ENCODE peak calls at places on chromosomes 13 and 19, in ten cellular contexts. E is effector memory CD8-positive, alpha-beta T cell; J is aorta; F is amygdala; H is H54; G is T-helper 1 cell; S is left ventricle myocardium inferior; Y is pancreas; N is HuH-7.5; M is EL. A is an unnamed sample.

GRCh38 chr13:20877902-20878301 is 24.6 kb downstream of the XPO4 start:
- DNase-seq in E (no peak), J (no peak), F (no peak), H (no peak), G (no peak), S (no peak), Y (no peak), N (no peak), M (no peak), A (no peak)

GRCh38 chr13:77749481-77749880 is 52.0 kb downstream of the SLAIN1 start:
- DNase-seq in E (no peak), J (no peak), F (no peak), H (no peak), G (no peak), S (no peak), Y (no peak), N (no peak), M (no peak), A (no peak)

GRCh38 chr13:110867380-110867779 is 47.5 kb downstream of the ANKRD10 start:
- DNase-seq in E (no peak), J (no peak), F (no peak), H (no peak), G (no peak), S (no peak), Y (no peak), N (no peak), M (no peak), A (no peak)

GRCh38 chr13:108645376-108645775 is 16.0 kb downstream of the MYO16 start:
- DNase-seq in E (no peak), J (no peak), F (no peak), H (no peak), G (no peak), S (no peak), Y (no peak), N (no peak), M (no peak), A (no peak)

GRCh38 chr19:29247912-29248311 is 35.0 kb upstream of the UQCRFS1 start:
- DNase-seq in E (no peak), J (no peak), F (no peak), H (no peak), G (no peak), S (no peak), Y (no peak), N (no peak), M (no peak), A (no peak)

GRCh38 chr19:32233091-32233490 is 112.3 kb upstream of the ZNF507 start:
- DNase-seq in E (no peak), J (no peak), F (no peak), H (no peak), G (no peak), S (no peak), Y (no peak), N (no peak), M (no peak), A (no peak)

GRCh38 chr13:52938065-52938464 is 89.6 kb upstream of the PCDH8 start:
- DNase-seq in E (no peak), J (no peak), F (no peak), H (no peak), G (no peak), S (no peak), Y (no peak), N (no peak), M (no peak), A (no peak)

GRCh38 chr19:34145741-34146202 is 26.5 kb upstream of the LSM14A start:
- DNase-seq in E (peak), J (no peak), F (peak), H (peak), G (peak), S (no peak), Y (no peak), N (peak), M (peak), A (peak)

GRCh38 chr13:50299546-50300249 is 284.5 kb downstream of the KCNRG start:
- DNase-seq in E (no peak), J (no peak), F (no peak), H (no peak), G (no peak), S (no peak), Y (no peak), N (no peak), M (peak), A (no peak)

GRCh38 chr19:10052602-10053360 is 33.3 kb upstream of the SHFL start:
- DNase-seq in E (no peak), J (no peak), F (no peak), H (no peak), G (no peak), S (no peak), Y (peak), N (no peak), M (no peak), A (no peak)

GRCh38 chr13:70893832-70894231 is 785.6 kb upstream of the KLHL1 start:
- DNase-seq in E (no peak), J (no peak), F (no peak), H (no peak), G (no peak), S (no peak), Y (no peak), N (no peak), M (no peak), A (no peak)

GRCh38 chr19:9793051-9793591 is 24.6 kb upstream of the ZNF846 start:
- DNase-seq in E (no peak), J (peak), F (no peak), H (no peak), G (peak), S (peak), Y (no peak), N (no peak), M (peak), A (no peak)

GRCh38 chr19:1235625-1236538 is 1.9 kb downstream of the CBARP start:
- DNase-seq in E (no peak), J (no peak), F (no peak), H (peak), G (no peak), S (no peak), Y (no peak), N (no peak), M (peak), A (no peak)

GRCh38 chr19:18762125-18763023 is 28.7 kb downstream of the COMP start:
- DNase-seq in E (no peak), J (no peak), F (peak), H (no peak), G (no peak), S (peak), Y (peak), N (no peak), M (no peak), A (peak)

GRCh38 chr19:1130801-1131717 is 27.3 kb downstream of the GPX4 start:
- DNase-seq in E (no peak), J (no peak), F (no peak), H (no peak), G (peak), S (no peak), Y (no peak), N (no peak), M (peak), A (peak)

GRCh38 chr13:76887070-76887563 is 912 bp upstream of the KCTD12 start:
- DNase-seq in E (no peak), J (no peak), F (no peak), H (no peak), G (no peak), S (peak), Y (no peak), N (no peak), M (no peak), A (peak)

GRCh38 chr19:56404705-56405056 is 549 bp downstream of the ZNF583 start:
- DNase-seq in E (no peak), J (no peak), F (no peak), H (no peak), G (no peak), S (no peak), Y (no peak), N (no peak), M (no peak), A (no peak)

GRCh38 chr19:10625003-10625761 is at the start of gene SLC44A2:
- DNase-seq in E (no peak), J (peak), F (peak), H (peak), G (no peak), S (peak), Y (peak), N (peak), M (peak), A (peak)

GRCh38 chr13:20351279-20352022 is 119.3 kb upstream of the GJB6 start:
- DNase-seq in E (no peak), J (no peak), F (no peak), H (no peak), G (no peak), S (no peak), Y (no peak), N (no peak), M (peak), A (no peak)

GRCh38 chr13:44306401-44307192 is 67.0 kb upstream of the SERP2 start:
- DNase-seq in E (no peak), J (peak), F (no peak), H (peak), G (no peak), S (peak), Y (no peak), N (no peak), M (peak), A (peak)

GRCh38 chr13:40485611-40486517 is 180.6 kb downstream of the FOXO1 start:
- DNase-seq in E (peak), J (no peak), F (no peak), H (no peak), G (peak), S (no peak), Y (no peak), N (no peak), M (no peak), A (no peak)

GRCh38 chr13:92547256-92547655 is 679.4 kb upstream of the GPC6 start:
- DNase-seq in E (no peak), J (no peak), F (no peak), H (no peak), G (no peak), S (no peak), Y (no peak), N (no peak), M (no peak), A (no peak)

GRCh38 chr19:45637890-45638667 is 1.1 kb downstream of the EML2 start:
- DNase-seq in E (no peak), J (no peak), F (no peak), H (no peak), G (no peak), S (no peak), Y (no peak), N (no peak), M (peak), A (no peak)

GRCh38 chr19:48967346-48968178 is 2.5 kb downstream of the FTL start:
- DNase-seq in E (no peak), J (no peak), F (peak), H (no peak), G (no peak), S (peak), Y (no peak), N (no peak), M (peak), A (no peak)

GRCh38 chr13:113657851-113658741 is at the start of gene ATP4B:
- DNase-seq in E (no peak), J (peak), F (no peak), H (no peak), G (no peak), S (peak), Y (no peak), N (no peak), M (no peak), A (peak)

GRCh38 chr13:108031859-108032258 is 183.5 kb downstream of the LIG4 start:
- DNase-seq in E (no peak), J (no peak), F (no peak), H (no peak), G (no peak), S (no peak), Y (no peak), N (no peak), M (no peak), A (no peak)

GRCh38 chr19:17787274-17787913 is 7.5 kb upstream of the B3GNT3 start:
- DNase-seq in E (no peak), J (no peak), F (no peak), H (no peak), G (no peak), S (no peak), Y (no peak), N (no peak), M (no peak), A (no peak)

GRCh38 chr13:85543144-85543543 is 256.1 kb downstream of the SLITRK6 start:
- DNase-seq in E (no peak), J (no peak), F (no peak), H (no peak), G (no peak), S (no peak), Y (no peak), N (no peak), M (peak), A (no peak)

GRCh38 chr13:49996166-49996915 is 501 bp upstream of the TRIM13 start:
- DNase-seq in E (peak), J (peak), F (peak), H (peak), G (peak), S (peak), Y (peak), N (peak), M (peak), A (peak)

GRCh38 chr13:98508280-98509074 is 68.4 kb downstream of the STK24 start:
- DNase-seq in E (no peak), J (no peak), F (no peak), H (no peak), G (no peak), S (no peak), Y (no peak), N (no peak), M (peak), A (no peak)

GRCh38 chr19:6041991-6042421 is 64.1 kb upstream of the RANBP3 start:
- DNase-seq in E (no peak), J (no peak), F (no peak), H (no peak), G (no peak), S (no peak), Y (no peak), N (no peak), M (no peak), A (no peak)

GRCh38 chr13:50529154-50529882 is 314.2 kb downstream of the DLEU7 start:
- DNase-seq in E (no peak), J (peak), F (peak), H (peak), G (peak), S (peak), Y (peak), N (no peak), M (no peak), A (peak)

GRCh38 chr19:42488783-42489521 is 39.3 kb downstream of the CEACAM1 start:
- DNase-seq in E (no peak), J (no peak), F (no peak), H (no peak), G (no peak), S (no peak), Y (peak), N (no peak), M (no peak), A (no peak)

GRCh38 chr13:22198656-22199217 is 527.9 kb downstream of the FGF9 start:
- DNase-seq in E (no peak), J (no peak), F (no peak), H (no peak), G (no peak), S (no peak), Y (no peak), N (no peak), M (no peak), A (no peak)

GRCh38 chr13:94416454-94417080 is 62.9 kb downstream of the DCT start:
- DNase-seq in E (no peak), J (no peak), F (no peak), H (peak), G (no peak), S (no peak), Y (no peak), N (peak), M (peak), A (no peak)

GRCh38 chr19:34330116-34330515 is 34.9 kb upstream of the GPI start:
- DNase-seq in E (no peak), J (no peak), F (no peak), H (no peak), G (no peak), S (no peak), Y (no peak), N (no peak), M (no peak), A (no peak)